ENCODE peak calls at places on chromosomes 7 and 10, in eight cellular contexts. One of them, this sample, is unnamed.
A peak's percentile ranks its signal among the peaks of the same experiment; 100 is the strongest.

GRCh38 chr7:27739301-27739913 is 555 bp upstream of the TAX1BP1 start:
- DNase-seq in activated T-cell treated with anti-CD3 and anti-CD28 coated beads for 1 hour: no peak
- DNase-seq in left colon: no peak
- DNase-seq in SW480: peak; percentile 84
- DNase-seq in NCI-H69: peak; percentile 78
- DNase-seq in neuronal stem cell: no peak
- DNase-seq in mammary epithelial cell: no peak
- DNase-seq in activated CD4-positive, alpha-beta T cell treated with anti-CD3 and anti-CD28 coated beads for 24 hours: no peak
- DNase-seq in this sample: no peak

GRCh38 chr7:89067048-89067447 is 271.5 kb upstream of the TEX47 start:
- DNase-seq in neuronal stem cell: no peak
- DNase-seq in mammary epithelial cell: no peak
- DNase-seq in NCI-H69: no peak
- DNase-seq in left colon: no peak
- DNase-seq in SW480: no peak
- DNase-seq in activated T-cell treated with anti-CD3 and anti-CD28 coated beads for 1 hour: no peak
- DNase-seq in activated CD4-positive, alpha-beta T cell treated with anti-CD3 and anti-CD28 coated beads for 24 hours: no peak
- DNase-seq in this sample: no peak

GRCh38 chr7:80843018-80843671 is 75.7 kb downstream of the SEMA3C start:
- DNase-seq in neuronal stem cell: no peak
- DNase-seq in mammary epithelial cell: no peak
- DNase-seq in left colon: no peak
- DNase-seq in NCI-H69: peak; percentile 96
- DNase-seq in activated CD4-positive, alpha-beta T cell treated with anti-CD3 and anti-CD28 coated beads for 24 hours: no peak
- DNase-seq in SW480: no peak
- DNase-seq in activated T-cell treated with anti-CD3 and anti-CD28 coated beads for 1 hour: no peak
- DNase-seq in this sample: no peak

GRCh38 chr10:125101581-125101980 is 58.8 kb downstream of the CTBP2 start:
- DNase-seq in left colon: no peak
- DNase-seq in SW480: no peak
- DNase-seq in activated CD4-positive, alpha-beta T cell treated with anti-CD3 and anti-CD28 coated beads for 24 hours: no peak
- DNase-seq in neuronal stem cell: no peak
- DNase-seq in NCI-H69: no peak
- DNase-seq in activated T-cell treated with anti-CD3 and anti-CD28 coated beads for 1 hour: no peak
- DNase-seq in mammary epithelial cell: no peak
- DNase-seq in this sample: no peak

GRCh38 chr10:99656199-99657064 is 2.9 kb upstream of the ENTPD7 start:
- DNase-seq in neuronal stem cell: no peak
- DNase-seq in SW480: no peak
- DNase-seq in activated CD4-positive, alpha-beta T cell treated with anti-CD3 and anti-CD28 coated beads for 24 hours: no peak
- DNase-seq in activated T-cell treated with anti-CD3 and anti-CD28 coated beads for 1 hour: no peak
- DNase-seq in NCI-H69: no peak
- DNase-seq in left colon: no peak
- DNase-seq in mammary epithelial cell: peak; percentile 95
- DNase-seq in this sample: no peak

GRCh38 chr10:80471715-80472233 is 17.7 kb downstream of the TSPAN14 start:
- DNase-seq in NCI-H69: peak; percentile 87
- DNase-seq in activated T-cell treated with anti-CD3 and anti-CD28 coated beads for 1 hour: no peak
- DNase-seq in activated CD4-positive, alpha-beta T cell treated with anti-CD3 and anti-CD28 coated beads for 24 hours: no peak
- DNase-seq in SW480: peak; percentile 72
- DNase-seq in left colon: no peak
- DNase-seq in neuronal stem cell: no peak
- DNase-seq in mammary epithelial cell: peak; percentile 98
- DNase-seq in this sample: no peak

GRCh38 chr7:139118803-139119485 is 9.4 kb upstream of the ZC3HAV1 start:
- DNase-seq in NCI-H69: peak; percentile 38
- DNase-seq in left colon: peak; percentile 65
- DNase-seq in SW480: no peak
- DNase-seq in neuronal stem cell: no peak
- DNase-seq in activated T-cell treated with anti-CD3 and anti-CD28 coated beads for 1 hour: no peak
- DNase-seq in activated CD4-positive, alpha-beta T cell treated with anti-CD3 and anti-CD28 coated beads for 24 hours: no peak
- DNase-seq in mammary epithelial cell: no peak
- DNase-seq in this sample: no peak

GRCh38 chr7:103114576-103115008 is 34.3 kb downstream of the NAPEPLD start:
- DNase-seq in SW480: no peak
- DNase-seq in activated T-cell treated with anti-CD3 and anti-CD28 coated beads for 1 hour: no peak
- DNase-seq in activated CD4-positive, alpha-beta T cell treated with anti-CD3 and anti-CD28 coated beads for 24 hours: no peak
- DNase-seq in NCI-H69: no peak
- DNase-seq in mammary epithelial cell: no peak
- DNase-seq in left colon: no peak
- DNase-seq in neuronal stem cell: no peak
- DNase-seq in this sample: no peak

GRCh38 chr7:126696236-126696635 is 556.5 kb downstream of the GRM8 start:
- DNase-seq in SW480: no peak
- DNase-seq in mammary epithelial cell: no peak
- DNase-seq in activated T-cell treated with anti-CD3 and anti-CD28 coated beads for 1 hour: no peak
- DNase-seq in neuronal stem cell: no peak
- DNase-seq in left colon: no peak
- DNase-seq in NCI-H69: peak; percentile 40
- DNase-seq in activated CD4-positive, alpha-beta T cell treated with anti-CD3 and anti-CD28 coated beads for 24 hours: no peak
- DNase-seq in this sample: no peak

GRCh38 chr7:104341545-104341944 is 13.1 kb downstream of the LHFPL3 start:
- DNase-seq in mammary epithelial cell: no peak
- DNase-seq in activated CD4-positive, alpha-beta T cell treated with anti-CD3 and anti-CD28 coated beads for 24 hours: no peak
- DNase-seq in left colon: no peak
- DNase-seq in NCI-H69: peak; percentile 48
- DNase-seq in neuronal stem cell: peak; percentile 26
- DNase-seq in SW480: peak; percentile 46
- DNase-seq in activated T-cell treated with anti-CD3 and anti-CD28 coated beads for 1 hour: no peak
- DNase-seq in this sample: no peak

GRCh38 chr7:44980393-44981034 is 1.7 kb upstream of the MYO1G start:
- DNase-seq in neuronal stem cell: no peak
- DNase-seq in activated T-cell treated with anti-CD3 and anti-CD28 coated beads for 1 hour: no peak
- DNase-seq in activated CD4-positive, alpha-beta T cell treated with anti-CD3 and anti-CD28 coated beads for 24 hours: peak; percentile 62
- DNase-seq in left colon: peak; percentile 50
- DNase-seq in SW480: no peak
- DNase-seq in NCI-H69: no peak
- DNase-seq in mammary epithelial cell: no peak
- DNase-seq in this sample: peak; percentile 7

GRCh38 chr7:131072505-131073091 is 255.1 kb upstream of the MKLN1 start:
- DNase-seq in activated T-cell treated with anti-CD3 and anti-CD28 coated beads for 1 hour: no peak
- DNase-seq in NCI-H69: peak; percentile 41
- DNase-seq in activated CD4-positive, alpha-beta T cell treated with anti-CD3 and anti-CD28 coated beads for 24 hours: no peak
- DNase-seq in SW480: peak; percentile 46
- DNase-seq in neuronal stem cell: no peak
- DNase-seq in left colon: no peak
- DNase-seq in mammary epithelial cell: peak; percentile 9
- DNase-seq in this sample: no peak

GRCh38 chr10:15374156-15374555 is 3.1 kb upstream of the FAM171A1 start:
- DNase-seq in neuronal stem cell: no peak
- DNase-seq in mammary epithelial cell: no peak
- DNase-seq in activated CD4-positive, alpha-beta T cell treated with anti-CD3 and anti-CD28 coated beads for 24 hours: no peak
- DNase-seq in NCI-H69: no peak
- DNase-seq in SW480: no peak
- DNase-seq in left colon: no peak
- DNase-seq in activated T-cell treated with anti-CD3 and anti-CD28 coated beads for 1 hour: no peak
- DNase-seq in this sample: no peak

GRCh38 chr10:103193820-103194529 is 903 bp upstream of the NT5C2 start:
- DNase-seq in neuronal stem cell: peak; percentile 11
- DNase-seq in SW480: peak; percentile 44
- DNase-seq in mammary epithelial cell: no peak
- DNase-seq in left colon: no peak
- DNase-seq in activated T-cell treated with anti-CD3 and anti-CD28 coated beads for 1 hour: no peak
- DNase-seq in NCI-H69: no peak
- DNase-seq in activated CD4-positive, alpha-beta T cell treated with anti-CD3 and anti-CD28 coated beads for 24 hours: no peak
- DNase-seq in this sample: no peak

GRCh38 chr10:113819989-113820388 is 33.9 kb downstream of the DCLRE1A start:
- DNase-seq in neuronal stem cell: no peak
- DNase-seq in activated CD4-positive, alpha-beta T cell treated with anti-CD3 and anti-CD28 coated beads for 24 hours: no peak
- DNase-seq in NCI-H69: no peak
- DNase-seq in left colon: no peak
- DNase-seq in mammary epithelial cell: no peak
- DNase-seq in SW480: no peak
- DNase-seq in activated T-cell treated with anti-CD3 and anti-CD28 coated beads for 1 hour: no peak
- DNase-seq in this sample: no peak

GRCh38 chr7:23093111-23093510 is 12.5 kb upstream of the KLHL7 start:
- DNase-seq in SW480: no peak
- DNase-seq in activated T-cell treated with anti-CD3 and anti-CD28 coated beads for 1 hour: no peak
- DNase-seq in NCI-H69: no peak
- DNase-seq in mammary epithelial cell: peak; percentile 63
- DNase-seq in left colon: no peak
- DNase-seq in neuronal stem cell: no peak
- DNase-seq in activated CD4-positive, alpha-beta T cell treated with anti-CD3 and anti-CD28 coated beads for 24 hours: no peak
- DNase-seq in this sample: no peak

GRCh38 chr10:91495402-91495801 is 85.3 kb downstream of the HECTD2 start:
- DNase-seq in left colon: no peak
- DNase-seq in activated T-cell treated with anti-CD3 and anti-CD28 coated beads for 1 hour: no peak
- DNase-seq in neuronal stem cell: no peak
- DNase-seq in activated CD4-positive, alpha-beta T cell treated with anti-CD3 and anti-CD28 coated beads for 24 hours: no peak
- DNase-seq in NCI-H69: no peak
- DNase-seq in SW480: no peak
- DNase-seq in mammary epithelial cell: no peak
- DNase-seq in this sample: no peak

GRCh38 chr7:156039194-156039593 is 226.9 kb upstream of the SHH start:
- DNase-seq in SW480: no peak
- DNase-seq in activated CD4-positive, alpha-beta T cell treated with anti-CD3 and anti-CD28 coated beads for 24 hours: no peak
- DNase-seq in activated T-cell treated with anti-CD3 and anti-CD28 coated beads for 1 hour: no peak
- DNase-seq in left colon: no peak
- DNase-seq in NCI-H69: no peak
- DNase-seq in neuronal stem cell: no peak
- DNase-seq in mammary epithelial cell: no peak
- DNase-seq in this sample: no peak

GRCh38 chr7:20798081-20798693 is 11.5 kb upstream of the SP8 start:
- DNase-seq in SW480: peak; percentile 75
- DNase-seq in left colon: peak; percentile 64
- DNase-seq in neuronal stem cell: peak; percentile 77
- DNase-seq in mammary epithelial cell: peak; percentile 59
- DNase-seq in NCI-H69: peak; percentile 99
- DNase-seq in activated CD4-positive, alpha-beta T cell treated with anti-CD3 and anti-CD28 coated beads for 24 hours: no peak
- DNase-seq in activated T-cell treated with anti-CD3 and anti-CD28 coated beads for 1 hour: no peak
- DNase-seq in this sample: no peak

GRCh38 chr10:10967502-10967901 is 50.2 kb upstream of the CELF2 start:
- DNase-seq in SW480: no peak
- DNase-seq in activated CD4-positive, alpha-beta T cell treated with anti-CD3 and anti-CD28 coated beads for 24 hours: no peak
- DNase-seq in left colon: no peak
- DNase-seq in mammary epithelial cell: no peak
- DNase-seq in neuronal stem cell: no peak
- DNase-seq in activated T-cell treated with anti-CD3 and anti-CD28 coated beads for 1 hour: no peak
- DNase-seq in NCI-H69: no peak
- DNase-seq in this sample: no peak

GRCh38 chr7:138584283-138584682 is 116.9 kb downstream of the SVOPL start:
- DNase-seq in NCI-H69: no peak
- DNase-seq in left colon: no peak
- DNase-seq in SW480: no peak
- DNase-seq in activated T-cell treated with anti-CD3 and anti-CD28 coated beads for 1 hour: no peak
- DNase-seq in neuronal stem cell: no peak
- DNase-seq in activated CD4-positive, alpha-beta T cell treated with anti-CD3 and anti-CD28 coated beads for 24 hours: no peak
- DNase-seq in mammary epithelial cell: no peak
- DNase-seq in this sample: no peak

GRCh38 chr7:100465702-100466311 is 1.7 kb upstream of the SPACDR start:
- DNase-seq in SW480: peak; percentile 88
- DNase-seq in activated CD4-positive, alpha-beta T cell treated with anti-CD3 and anti-CD28 coated beads for 24 hours: no peak
- DNase-seq in NCI-H69: peak; percentile 86
- DNase-seq in left colon: peak; percentile 73
- DNase-seq in mammary epithelial cell: no peak
- DNase-seq in activated T-cell treated with anti-CD3 and anti-CD28 coated beads for 1 hour: no peak
- DNase-seq in neuronal stem cell: peak; percentile 54
- DNase-seq in this sample: no peak

GRCh38 chr10:21181451-21181850 is 284.3 kb upstream of the NEBL start:
- DNase-seq in activated CD4-positive, alpha-beta T cell treated with anti-CD3 and anti-CD28 coated beads for 24 hours: no peak
- DNase-seq in NCI-H69: no peak
- DNase-seq in neuronal stem cell: no peak
- DNase-seq in mammary epithelial cell: peak; percentile 16
- DNase-seq in SW480: no peak
- DNase-seq in left colon: no peak
- DNase-seq in activated T-cell treated with anti-CD3 and anti-CD28 coated beads for 1 hour: no peak
- DNase-seq in this sample: no peak

GRCh38 chr7:98509836-98510235 is 107.2 kb upstream of the NPTX2 start:
- DNase-seq in activated T-cell treated with anti-CD3 and anti-CD28 coated beads for 1 hour: no peak
- DNase-seq in activated CD4-positive, alpha-beta T cell treated with anti-CD3 and anti-CD28 coated beads for 24 hours: no peak
- DNase-seq in left colon: no peak
- DNase-seq in NCI-H69: no peak
- DNase-seq in SW480: no peak
- DNase-seq in mammary epithelial cell: no peak
- DNase-seq in neuronal stem cell: no peak
- DNase-seq in this sample: no peak

GRCh38 chr7:117061751-117062150 is 108.5 kb downstream of the ST7 start:
- DNase-seq in activated T-cell treated with anti-CD3 and anti-CD28 coated beads for 1 hour: no peak
- DNase-seq in SW480: no peak
- DNase-seq in mammary epithelial cell: peak; percentile 40
- DNase-seq in neuronal stem cell: no peak
- DNase-seq in NCI-H69: no peak
- DNase-seq in activated CD4-positive, alpha-beta T cell treated with anti-CD3 and anti-CD28 coated beads for 24 hours: no peak
- DNase-seq in left colon: no peak
- DNase-seq in this sample: no peak

GRCh38 chr10:78551184-78552005 is 517.4 kb upstream of the ZMIZ1 start:
- DNase-seq in NCI-H69: peak; percentile 46
- DNase-seq in mammary epithelial cell: no peak
- DNase-seq in activated T-cell treated with anti-CD3 and anti-CD28 coated beads for 1 hour: no peak
- DNase-seq in SW480: peak; percentile 66
- DNase-seq in activated CD4-positive, alpha-beta T cell treated with anti-CD3 and anti-CD28 coated beads for 24 hours: no peak
- DNase-seq in neuronal stem cell: no peak
- DNase-seq in left colon: no peak
- DNase-seq in this sample: no peak

GRCh38 chr7:74009719-74010118 is 18.3 kb upstream of the ELN start:
- DNase-seq in neuronal stem cell: no peak
- DNase-seq in left colon: no peak
- DNase-seq in mammary epithelial cell: no peak
- DNase-seq in NCI-H69: no peak
- DNase-seq in SW480: no peak
- DNase-seq in activated T-cell treated with anti-CD3 and anti-CD28 coated beads for 1 hour: no peak
- DNase-seq in activated CD4-positive, alpha-beta T cell treated with anti-CD3 and anti-CD28 coated beads for 24 hours: no peak
- DNase-seq in this sample: no peak

GRCh38 chr7:26153246-26153822 is 1.3 kb downstream of the NFE2L3 start:
- DNase-seq in activated CD4-positive, alpha-beta T cell treated with anti-CD3 and anti-CD28 coated beads for 24 hours: no peak
- DNase-seq in mammary epithelial cell: no peak
- DNase-seq in SW480: peak; percentile 69
- DNase-seq in activated T-cell treated with anti-CD3 and anti-CD28 coated beads for 1 hour: no peak
- DNase-seq in neuronal stem cell: no peak
- DNase-seq in NCI-H69: peak; percentile 44
- DNase-seq in left colon: no peak
- DNase-seq in this sample: no peak

GRCh38 chr10:1571587-1572237 is 165.6 kb downstream of the ADARB2 start:
- DNase-seq in activated T-cell treated with anti-CD3 and anti-CD28 coated beads for 1 hour: no peak
- DNase-seq in NCI-H69: no peak
- DNase-seq in activated CD4-positive, alpha-beta T cell treated with anti-CD3 and anti-CD28 coated beads for 24 hours: no peak
- DNase-seq in SW480: no peak
- DNase-seq in mammary epithelial cell: no peak
- DNase-seq in left colon: no peak
- DNase-seq in neuronal stem cell: no peak
- DNase-seq in this sample: no peak

GRCh38 chr10:104483582-104483981 is 129.9 kb downstream of the CFAP58 start:
- DNase-seq in mammary epithelial cell: no peak
- DNase-seq in neuronal stem cell: no peak
- DNase-seq in SW480: no peak
- DNase-seq in activated T-cell treated with anti-CD3 and anti-CD28 coated beads for 1 hour: no peak
- DNase-seq in left colon: no peak
- DNase-seq in NCI-H69: no peak
- DNase-seq in activated CD4-positive, alpha-beta T cell treated with anti-CD3 and anti-CD28 coated beads for 24 hours: no peak
- DNase-seq in this sample: no peak

GRCh38 chr7:94632338-94633024 is 23.5 kb downstream of the SGCE start:
- DNase-seq in left colon: no peak
- DNase-seq in activated T-cell treated with anti-CD3 and anti-CD28 coated beads for 1 hour: no peak
- DNase-seq in neuronal stem cell: no peak
- DNase-seq in activated CD4-positive, alpha-beta T cell treated with anti-CD3 and anti-CD28 coated beads for 24 hours: no peak
- DNase-seq in mammary epithelial cell: peak; percentile 93
- DNase-seq in NCI-H69: peak; percentile 84
- DNase-seq in SW480: peak; percentile 17
- DNase-seq in this sample: no peak

GRCh38 chr7:100965723-100966541 is 3.4 kb upstream of the MUC12 start:
- DNase-seq in activated T-cell treated with anti-CD3 and anti-CD28 coated beads for 1 hour: peak; percentile 65
- DNase-seq in neuronal stem cell: peak; percentile 98
- DNase-seq in SW480: peak; percentile 95
- DNase-seq in activated CD4-positive, alpha-beta T cell treated with anti-CD3 and anti-CD28 coated beads for 24 hours: peak; percentile 50
- DNase-seq in left colon: peak; percentile 88
- DNase-seq in mammary epithelial cell: peak; percentile 74
- DNase-seq in NCI-H69: no peak
- DNase-seq in this sample: no peak

GRCh38 chr10:70455213-70455630 is 13.7 kb upstream of the NODAL start:
- DNase-seq in activated CD4-positive, alpha-beta T cell treated with anti-CD3 and anti-CD28 coated beads for 24 hours: no peak
- DNase-seq in NCI-H69: no peak
- DNase-seq in SW480: peak; percentile 97
- DNase-seq in mammary epithelial cell: no peak
- DNase-seq in left colon: no peak
- DNase-seq in activated T-cell treated with anti-CD3 and anti-CD28 coated beads for 1 hour: no peak
- DNase-seq in neuronal stem cell: no peak
- DNase-seq in this sample: no peak

GRCh38 chr7:4001742-4002141 is 680.4 kb upstream of the FOXK1 start:
- DNase-seq in SW480: no peak
- DNase-seq in NCI-H69: no peak
- DNase-seq in left colon: no peak
- DNase-seq in mammary epithelial cell: no peak
- DNase-seq in neuronal stem cell: no peak
- DNase-seq in activated CD4-positive, alpha-beta T cell treated with anti-CD3 and anti-CD28 coated beads for 24 hours: no peak
- DNase-seq in activated T-cell treated with anti-CD3 and anti-CD28 coated beads for 1 hour: no peak
- DNase-seq in this sample: no peak

This sample was measured in effector CD8-positive, alpha-beta T cell.